ENCODE peak calls at places on chromosomes 7 and 10, in six cellular contexts. One of them, this sample, is unnamed.

GRCh38 chr7:5363729-5364128 is 59.9 kb downstream of the TNRC18 start:
- DNase-seq in stomach: no peak
- DNase-seq in CD4-positive, CD25-positive, alpha-beta regulatory T cell: no peak
- DNase-seq in A549: no peak
- DNase-seq in aorta: no peak
- DNase-seq in IMR-90: no peak
- DNase-seq in this sample: no peak

GRCh38 chr10:130498934-130499333 is 362.7 kb downstream of the GLRX3 start:
- DNase-seq in stomach: peak; percentile 17
- DNase-seq in CD4-positive, CD25-positive, alpha-beta regulatory T cell: no peak
- DNase-seq in A549: no peak
- DNase-seq in aorta: no peak
- DNase-seq in IMR-90: no peak
- DNase-seq in this sample: no peak

GRCh38 chr7:47466832-47467231 is 115.1 kb downstream of the TNS3 start:
- DNase-seq in stomach: no peak
- DNase-seq in CD4-positive, CD25-positive, alpha-beta regulatory T cell: no peak
- DNase-seq in A549: no peak
- DNase-seq in aorta: no peak
- DNase-seq in IMR-90: no peak
- DNase-seq in this sample: no peak

GRCh38 chr7:132403465-132404110 is 172.7 kb downstream of the PLXNA4 start:
- DNase-seq in stomach: no peak
- DNase-seq in CD4-positive, CD25-positive, alpha-beta regulatory T cell: no peak
- DNase-seq in A549: no peak
- DNase-seq in aorta: no peak
- DNase-seq in IMR-90: no peak
- DNase-seq in this sample: no peak

GRCh38 chr7:106120500-106120899 is 8.4 kb upstream of the SYPL1 start:
- DNase-seq in stomach: no peak
- DNase-seq in CD4-positive, CD25-positive, alpha-beta regulatory T cell: no peak
- DNase-seq in A549: no peak
- DNase-seq in aorta: no peak
- DNase-seq in IMR-90: no peak
- DNase-seq in this sample: no peak

GRCh38 chr10:4824791-4825310 is 1.2 kb upstream of the AKR1E2 start:
- DNase-seq in stomach: no peak
- DNase-seq in CD4-positive, CD25-positive, alpha-beta regulatory T cell: no peak
- DNase-seq in A549: no peak
- DNase-seq in aorta: no peak
- DNase-seq in IMR-90: no peak
- DNase-seq in this sample: no peak

GRCh38 chr10:102644066-102644645 is at the start of gene TRIM8:
- DNase-seq in stomach: peak; percentile 56
- DNase-seq in CD4-positive, CD25-positive, alpha-beta regulatory T cell: peak; percentile 30
- DNase-seq in A549: peak; percentile 51
- DNase-seq in aorta: no peak
- DNase-seq in IMR-90: no peak
- DNase-seq in this sample: peak; percentile 73

GRCh38 chr7:137081694-137082093 is 213.2 kb downstream of the CHRM2 start:
- DNase-seq in stomach: peak; percentile 36
- DNase-seq in CD4-positive, CD25-positive, alpha-beta regulatory T cell: no peak
- DNase-seq in A549: no peak
- DNase-seq in aorta: peak; percentile 61
- DNase-seq in IMR-90: peak; percentile 98
- DNase-seq in this sample: no peak

GRCh38 chr10:69680610-69681009 is 50.6 kb downstream of the FAM241B start:
- DNase-seq in stomach: no peak
- DNase-seq in CD4-positive, CD25-positive, alpha-beta regulatory T cell: no peak
- DNase-seq in A549: no peak
- DNase-seq in aorta: no peak
- DNase-seq in IMR-90: no peak
- DNase-seq in this sample: no peak

GRCh38 chr7:138328215-138328614 is 131.8 kb upstream of the TRIM24 start:
- DNase-seq in stomach: no peak
- DNase-seq in CD4-positive, CD25-positive, alpha-beta regulatory T cell: no peak
- DNase-seq in A549: no peak
- DNase-seq in aorta: no peak
- DNase-seq in IMR-90: no peak
- DNase-seq in this sample: no peak

GRCh38 chr10:74585231-74586087 is 240.9 kb upstream of the KAT6B start:
- DNase-seq in stomach: no peak
- DNase-seq in CD4-positive, CD25-positive, alpha-beta regulatory T cell: peak; percentile 11
- DNase-seq in A549: no peak
- DNase-seq in aorta: no peak
- DNase-seq in IMR-90: peak; percentile 0
- DNase-seq in this sample: peak; percentile 73

GRCh38 chr10:71339796-71340589 is 20.9 kb downstream of the SLC29A3 start:
- DNase-seq in stomach: peak; percentile 70
- DNase-seq in CD4-positive, CD25-positive, alpha-beta regulatory T cell: no peak
- DNase-seq in A549: peak; percentile 60
- DNase-seq in aorta: no peak
- DNase-seq in IMR-90: no peak
- DNase-seq in this sample: no peak

GRCh38 chr7:80450621-80451308 is 61.1 kb downstream of the GNAT3 start:
- DNase-seq in stomach: no peak
- DNase-seq in CD4-positive, CD25-positive, alpha-beta regulatory T cell: no peak
- DNase-seq in A549: no peak
- DNase-seq in aorta: no peak
- DNase-seq in IMR-90: peak; percentile 79
- DNase-seq in this sample: no peak

GRCh38 chr7:30930621-30931020 is 19.0 kb downstream of the AQP1 start:
- DNase-seq in stomach: peak; percentile 17
- DNase-seq in CD4-positive, CD25-positive, alpha-beta regulatory T cell: no peak
- DNase-seq in A549: no peak
- DNase-seq in aorta: no peak
- DNase-seq in IMR-90: no peak
- DNase-seq in this sample: no peak

GRCh38 chr7:104956753-104957450 is 57.1 kb upstream of the KMT2E start:
- DNase-seq in stomach: no peak
- DNase-seq in CD4-positive, CD25-positive, alpha-beta regulatory T cell: no peak
- DNase-seq in A549: no peak
- DNase-seq in aorta: no peak
- DNase-seq in IMR-90: peak; percentile 98
- DNase-seq in this sample: peak; percentile 43

GRCh38 chr7:45153238-45153637 is 4.4 kb upstream of the RAMP3 start:
- DNase-seq in stomach: no peak
- DNase-seq in CD4-positive, CD25-positive, alpha-beta regulatory T cell: no peak
- DNase-seq in A549: no peak
- DNase-seq in aorta: peak; percentile 20
- DNase-seq in IMR-90: peak; percentile 4
- DNase-seq in this sample: no peak

GRCh38 chr10:93515071-93515962 is 18.9 kb downstream of the CEP55 start:
- DNase-seq in stomach: no peak
- DNase-seq in CD4-positive, CD25-positive, alpha-beta regulatory T cell: no peak
- DNase-seq in A549: no peak
- DNase-seq in aorta: no peak
- DNase-seq in IMR-90: no peak
- DNase-seq in this sample: no peak

GRCh38 chr10:11381511-11381910 is 229.9 kb downstream of the USP6NL start:
- DNase-seq in stomach: no peak
- DNase-seq in CD4-positive, CD25-positive, alpha-beta regulatory T cell: no peak
- DNase-seq in A549: no peak
- DNase-seq in aorta: no peak
- DNase-seq in IMR-90: no peak
- DNase-seq in this sample: no peak

GRCh38 chr7:149856-150636 is 42.3 kb upstream of the FAM20C start:
- DNase-seq in stomach: peak; percentile 45
- DNase-seq in CD4-positive, CD25-positive, alpha-beta regulatory T cell: peak; percentile 23
- DNase-seq in A549: no peak
- DNase-seq in aorta: peak; percentile 81
- DNase-seq in IMR-90: no peak
- DNase-seq in this sample: no peak

GRCh38 chr7:74722045-74722603 is 51.7 kb upstream of the NCF1 start:
- DNase-seq in stomach: peak; percentile 31
- DNase-seq in CD4-positive, CD25-positive, alpha-beta regulatory T cell: no peak
- DNase-seq in A549: no peak
- DNase-seq in aorta: no peak
- DNase-seq in IMR-90: no peak
- DNase-seq in this sample: no peak

GRCh38 chr7:74725840-74726239 is 48.0 kb upstream of the NCF1 start:
- DNase-seq in stomach: no peak
- DNase-seq in CD4-positive, CD25-positive, alpha-beta regulatory T cell: no peak
- DNase-seq in A549: no peak
- DNase-seq in aorta: no peak
- DNase-seq in IMR-90: no peak
- DNase-seq in this sample: no peak

DNA sequence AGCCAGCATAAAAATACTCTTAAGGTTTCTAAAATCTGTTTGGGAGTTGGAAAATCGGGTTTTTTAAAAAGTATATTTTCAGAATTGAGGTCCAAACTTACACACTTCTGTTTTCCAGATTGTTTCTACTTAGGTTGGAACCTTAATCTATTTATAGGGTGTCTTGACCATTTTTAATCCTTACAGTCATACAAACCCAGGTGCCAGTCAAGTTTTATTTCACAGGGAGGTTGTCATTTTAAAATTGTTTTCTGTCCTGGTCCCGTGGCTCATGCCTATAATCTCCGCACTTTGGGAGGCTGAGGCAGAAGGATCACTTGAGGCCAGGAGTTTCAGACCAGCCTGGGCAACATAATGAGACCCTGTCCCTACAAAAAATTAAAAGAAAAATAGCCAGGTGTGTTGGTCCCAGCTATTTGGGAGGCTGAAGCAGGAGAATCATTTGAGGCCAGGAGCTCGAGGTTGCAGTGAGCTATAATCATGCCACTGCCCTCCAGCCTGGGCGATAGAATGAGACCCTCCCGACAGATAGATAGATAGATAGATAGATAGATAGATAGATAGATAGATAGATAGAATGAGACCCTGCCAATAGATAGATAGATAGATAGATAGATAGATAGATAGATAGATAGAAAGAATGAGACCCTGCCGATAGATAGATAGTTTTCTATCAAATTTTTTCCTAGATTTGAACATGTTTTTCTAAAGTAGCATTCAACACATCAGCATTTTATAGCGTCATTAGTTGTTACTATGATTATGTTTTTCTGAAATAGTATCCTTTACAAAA is 47.3 kb upstream of the NCF1 start:
- DNase-seq in stomach: no peak
- DNase-seq in CD4-positive, CD25-positive, alpha-beta regulatory T cell: no peak
- DNase-seq in A549: no peak
- DNase-seq in aorta: no peak
- DNase-seq in IMR-90: no peak
- DNase-seq in this sample: no peak
- H3K4me1 ChIP-seq in stomach: no peaks in the 10 kb centered on the region
- H3K4me1 ChIP-seq in CD4-positive, CD25-positive, alpha-beta regulatory T cell: no peaks in the 10 kb centered on the region
- H3K4me1 ChIP-seq in A549: no peaks in the 10 kb centered on the region
- H3K4me1 ChIP-seq in aorta: no peaks in the 10 kb centered on the region
- H3K4me1 ChIP-seq in IMR-90: peaks cover 9% of the 10 kb centered on the region
- H3K4me1 ChIP-seq in this sample: no peaks in the 10 kb centered on the region

GRCh38 chr7:23065974-23066373 is 39.6 kb upstream of the KLHL7 start:
- DNase-seq in stomach: no peak
- DNase-seq in CD4-positive, CD25-positive, alpha-beta regulatory T cell: no peak
- DNase-seq in A549: no peak
- DNase-seq in aorta: no peak
- DNase-seq in IMR-90: peak; percentile 48
- DNase-seq in this sample: no peak

GRCh38 chr7:23072043-23072442 is 33.5 kb upstream of the KLHL7 start:
- DNase-seq in stomach: no peak
- DNase-seq in CD4-positive, CD25-positive, alpha-beta regulatory T cell: no peak
- DNase-seq in A549: no peak
- DNase-seq in aorta: no peak
- DNase-seq in IMR-90: peak; percentile 28
- DNase-seq in this sample: no peak

GRCh38 chr7:23062452-23062851 is 43.1 kb upstream of the KLHL7 start:
- DNase-seq in stomach: no peak
- DNase-seq in CD4-positive, CD25-positive, alpha-beta regulatory T cell: no peak
- DNase-seq in A549: no peak
- DNase-seq in aorta: no peak
- DNase-seq in IMR-90: peak; percentile 80
- DNase-seq in this sample: no peak

GRCh38 chr7:23072916-23073315 is 32.7 kb upstream of the KLHL7 start:
- DNase-seq in stomach: no peak
- DNase-seq in CD4-positive, CD25-positive, alpha-beta regulatory T cell: no peak
- DNase-seq in A549: no peak
- DNase-seq in aorta: no peak
- DNase-seq in IMR-90: no peak
- DNase-seq in this sample: no peak

GRCh38 chr7:23067271-23067670 is 38.3 kb upstream of the KLHL7 start:
- DNase-seq in stomach: no peak
- DNase-seq in CD4-positive, CD25-positive, alpha-beta regulatory T cell: no peak
- DNase-seq in A549: no peak
- DNase-seq in aorta: no peak
- DNase-seq in IMR-90: peak; percentile 62
- DNase-seq in this sample: no peak
- H3K4me3 ChIP-seq in stomach: no peak overlapping the region
- H3K4me3 ChIP-seq in CD4-positive, CD25-positive, alpha-beta regulatory T cell: no peak overlapping the region
- H3K4me3 ChIP-seq in A549: no peak overlapping the region
- H3K4me3 ChIP-seq in aorta: no peak overlapping the region
- H3K4me3 ChIP-seq in IMR-90: no peak overlapping the region
- H3K4me3 ChIP-seq in this sample: no peak overlapping the region

GRCh38 chr7:150956395-150957118 is 21.6 kb downstream of the KCNH2 start:
- DNase-seq in stomach: no peak
- DNase-seq in CD4-positive, CD25-positive, alpha-beta regulatory T cell: no peak
- DNase-seq in A549: no peak
- DNase-seq in aorta: no peak
- DNase-seq in IMR-90: no peak
- DNase-seq in this sample: no peak

GRCh38 chr7:150958071-150958552 is 20.0 kb downstream of the KCNH2 start:
- DNase-seq in stomach: no peak
- DNase-seq in CD4-positive, CD25-positive, alpha-beta regulatory T cell: no peak
- DNase-seq in A549: no peak
- DNase-seq in aorta: no peak
- DNase-seq in IMR-90: no peak
- DNase-seq in this sample: no peak

GRCh38 chr7:150957119-150958020 is 20.8 kb downstream of the KCNH2 start:
- DNase-seq in stomach: no peak
- DNase-seq in CD4-positive, CD25-positive, alpha-beta regulatory T cell: no peak
- DNase-seq in A549: no peak
- DNase-seq in aorta: no peak
- DNase-seq in IMR-90: no peak
- DNase-seq in this sample: no peak

GRCh38 chr7:150959739-150960734 is 18.1 kb downstream of the KCNH2 start:
- DNase-seq in stomach: no peak
- DNase-seq in CD4-positive, CD25-positive, alpha-beta regulatory T cell: no peak
- DNase-seq in A549: no peak
- DNase-seq in aorta: no peak
- DNase-seq in IMR-90: no peak
- DNase-seq in this sample: no peak

DNA sequence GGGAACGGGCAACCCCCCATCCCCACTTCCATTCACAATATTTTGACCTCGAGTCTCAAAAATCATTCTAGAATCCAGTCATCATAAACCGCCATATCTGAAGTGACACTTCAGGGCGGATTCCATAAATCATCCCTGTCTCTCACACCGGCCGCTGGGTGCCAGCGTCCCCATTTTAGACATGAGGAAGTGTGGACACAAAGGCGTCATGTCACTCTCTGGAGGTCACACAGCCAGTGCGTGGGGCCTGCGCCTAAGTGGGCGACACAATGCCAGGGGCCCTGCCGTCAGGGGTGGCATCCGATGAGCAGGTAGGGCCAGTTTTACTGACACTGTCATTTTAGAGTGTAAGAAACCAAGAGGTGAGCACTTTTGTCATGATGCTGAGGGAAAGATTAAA is 19.5 kb downstream of the KCNH2 start:
- DNase-seq in stomach: no peak
- DNase-seq in CD4-positive, CD25-positive, alpha-beta regulatory T cell: no peak
- DNase-seq in A549: no peak
- DNase-seq in aorta: no peak
- DNase-seq in IMR-90: no peak
- DNase-seq in this sample: no peak
- H3K9me3 ChIP-seq in stomach: no peaks in the 10 kb centered on the region
- H3K9me3 ChIP-seq in CD4-positive, CD25-positive, alpha-beta regulatory T cell: no peaks in the 10 kb centered on the region
- H3K9me3 ChIP-seq in A549: no peaks in the 10 kb centered on the region
- H3K9me3 ChIP-seq in aorta: no peaks in the 10 kb centered on the region
- H3K9me3 ChIP-seq in IMR-90: no peaks in the 10 kb centered on the region
- H3K9me3 ChIP-seq in this sample: no peaks in the 10 kb centered on the region

GRCh38 chr10:79313320-79313719 is 33.9 kb upstream of the PPIF start:
- DNase-seq in stomach: no peak
- DNase-seq in CD4-positive, CD25-positive, alpha-beta regulatory T cell: no peak
- DNase-seq in A549: no peak
- DNase-seq in aorta: no peak
- DNase-seq in IMR-90: no peak
- DNase-seq in this sample: no peak
- H3K4me1 ChIP-seq in stomach: peaks cover 14% of the 10 kb centered on the region
- H3K4me1 ChIP-seq in CD4-positive, CD25-positive, alpha-beta regulatory T cell: peaks cover 27% of the 10 kb centered on the region
- H3K4me1 ChIP-seq in A549: peaks cover 20% of the 10 kb centered on the region
- H3K4me1 ChIP-seq in aorta: no peaks in the 10 kb centered on the region
- H3K4me1 ChIP-seq in IMR-90: peaks cover 16% of the 10 kb centered on the region
- H3K4me1 ChIP-seq in this sample: peaks cover 31% of the 10 kb centered on the region